ENCODE peak calls at places on chromosomes 1 and 21, in seven cellular contexts. H is neural progenitor cell; Z is H9; S is bronchial epithelial cell; G is endodermal cell; U is pancreas; Q is CD4-positive, alpha-beta T cell. N is an unnamed sample.

GRCh38 chr1:67134692-67135091 is at the start of gene C1orf141:
- DNase-seq in H (peak), Z (peak), S (no peak), G (peak), U (no peak), Q (no peak), N (no peak)

GRCh38 chr21:45893166-45894106 is 88.1 kb upstream of the COL6A1 start:
- DNase-seq in H (no peak), Z (no peak), S (no peak), G (no peak), U (no peak), Q (no peak), N (no peak)

GRCh38 chr1:118145736-118146135 is 39.3 kb downstream of the SPAG17 start:
- DNase-seq in H (no peak), Z (no peak), S (no peak), G (no peak), U (no peak), Q (no peak), N (peak)

GRCh38 chr21:25658427-25658980 is 19.4 kb downstream of the JAM2 start:
- DNase-seq in H (peak), Z (no peak), S (no peak), G (no peak), U (no peak), Q (no peak), N (no peak)

GRCh38 chr1:95369985-95370670 is 136.1 kb downstream of the RWDD3 start:
- DNase-seq in H (no peak), Z (no peak), S (no peak), G (no peak), U (no peak), Q (no peak), N (no peak)

GRCh38 chr1:159705251-159705910 is 9.0 kb downstream of the CRP start:
- DNase-seq in H (no peak), Z (no peak), S (no peak), G (no peak), U (no peak), Q (no peak), N (no peak)

GRCh38 chr1:32372149-32372756 is 9.9 kb downstream of the TSSK3 start:
- DNase-seq in H (no peak), Z (no peak), S (no peak), G (peak), U (no peak), Q (peak), N (no peak)

GRCh38 chr21:43207868-43208267 is 39.1 kb downstream of the CRYAA start:
- DNase-seq in H (no peak), Z (no peak), S (no peak), G (peak), U (peak), Q (no peak), N (no peak)

GRCh38 chr1:42379794-42380616 is 587 bp upstream of the RIMKLA start:
- DNase-seq in H (peak), Z (peak), S (peak), G (peak), U (no peak), Q (no peak), N (peak)

GRCh38 chr1:234237416-234237815 is 135.8 kb upstream of the COA6 start:
- DNase-seq in H (no peak), Z (peak), S (no peak), G (no peak), U (no peak), Q (no peak), N (no peak)

GRCh38 chr1:224623743-224624333 is 7.7 kb downstream of the CNIH3 start:
- DNase-seq in H (no peak), Z (no peak), S (peak), G (no peak), U (no peak), Q (peak), N (peak)

GRCh38 chr21:46068516-46069079 is 29.3 kb upstream of the COL6A2 start:
- DNase-seq in H (no peak), Z (no peak), S (no peak), G (peak), U (no peak), Q (no peak), N (no peak)

GRCh38 chr1:91166106-91166712 is 144.4 kb upstream of the ZNF644 start:
- DNase-seq in H (peak), Z (peak), S (peak), G (peak), U (peak), Q (peak), N (peak)

GRCh38 chr1:179031855-179032513 is 6.3 kb downstream of the FAM20B start:
- DNase-seq in H (no peak), Z (no peak), S (peak), G (no peak), U (no peak), Q (no peak), N (no peak)

GRCh38 chr21:42062543-42063022 is 8.5 kb upstream of the UMODL1 start:
- DNase-seq in H (no peak), Z (no peak), S (no peak), G (no peak), U (no peak), Q (peak), N (no peak)

GRCh38 chr1:168065511-168065910 is 71.2 kb downstream of the GPR161 start:
- DNase-seq in H (no peak), Z (no peak), S (no peak), G (no peak), U (no peak), Q (no peak), N (no peak)

GRCh38 chr1:51850420-51851297 is 27.9 kb downstream of the NRDC start:
- DNase-seq in H (no peak), Z (no peak), S (no peak), G (no peak), U (peak), Q (no peak), N (no peak)

GRCh38 chr1:84705503-84705902 is 15.2 kb upstream of the SSX2IP start:
- DNase-seq in H (no peak), Z (no peak), S (no peak), G (no peak), U (no peak), Q (no peak), N (no peak)

GRCh38 chr1:200082329-200082728 is 54.8 kb downstream of the NR5A2 start:
- DNase-seq in H (no peak), Z (no peak), S (no peak), G (no peak), U (no peak), Q (no peak), N (no peak)

GRCh38 chr1:47940779-47941178 is 56.4 kb downstream of the TRABD2B start:
- DNase-seq in H (no peak), Z (no peak), S (no peak), G (no peak), U (no peak), Q (no peak), N (peak)

GRCh38 chr1:189212606-189213005 is 1265.1 kb downstream of the BRINP3 start:
- DNase-seq in H (no peak), Z (no peak), S (no peak), G (no peak), U (no peak), Q (no peak), N (no peak)

GRCh38 chr1:65170511-65171142 is 22.6 kb downstream of the AK4 start:
- DNase-seq in H (no peak), Z (no peak), S (peak), G (no peak), U (no peak), Q (no peak), N (peak)

GRCh38 chr1:33650708-33651107 is 178.3 kb downstream of the ZSCAN20 start:
- DNase-seq in H (no peak), Z (no peak), S (no peak), G (no peak), U (no peak), Q (no peak), N (no peak)

GRCh38 chr1:245327842-245328241 is 173.1 kb downstream of the KIF26B start:
- DNase-seq in H (no peak), Z (no peak), S (no peak), G (no peak), U (no peak), Q (no peak), N (no peak)

GRCh38 chr1:71593523-71593922 is 512.7 kb upstream of the ZRANB2 start:
- DNase-seq in H (peak), Z (no peak), S (peak), G (no peak), U (no peak), Q (no peak), N (peak)

GRCh38 chr1:111571239-111571638 is 48.4 kb upstream of the RAP1A start:
- DNase-seq in H (no peak), Z (no peak), S (no peak), G (no peak), U (no peak), Q (no peak), N (no peak)

GRCh38 chr1:8345621-8346415 is 27.9 kb downstream of the SLC45A1 start:
- DNase-seq in H (no peak), Z (peak), S (no peak), G (peak), U (no peak), Q (no peak), N (no peak)

GRCh38 chr1:63112155-63112914 is 210.0 kb upstream of the FOXD3 start:
- DNase-seq in H (peak), Z (no peak), S (peak), G (no peak), U (no peak), Q (no peak), N (peak)

GRCh38 chr1:9852004-9852403 is 28.2 kb upstream of the CLSTN1 start:
- DNase-seq in H (no peak), Z (no peak), S (no peak), G (no peak), U (no peak), Q (no peak), N (no peak)

GRCh38 chr1:42175314-42176054 is 10.9 kb upstream of the GUCA2A start:
- DNase-seq in H (no peak), Z (no peak), S (peak), G (no peak), U (no peak), Q (no peak), N (no peak)

GRCh38 chr1:19057784-19058475 is 101.5 kb upstream of the IFFO2 start:
- DNase-seq in H (no peak), Z (no peak), S (no peak), G (no peak), U (no peak), Q (no peak), N (no peak)

GRCh38 chr1:191396622-191397021 is 761.6 kb upstream of the RGS18 start:
- DNase-seq in H (no peak), Z (no peak), S (no peak), G (no peak), U (no peak), Q (no peak), N (no peak)

GRCh38 chr1:113297749-113298148 is 92.6 kb upstream of the MAGI3 start:
- DNase-seq in H (no peak), Z (no peak), S (no peak), G (no peak), U (no peak), Q (no peak), N (no peak)

GRCh38 chr1:27785763-27786162 is 12.7 kb downstream of the STX12 start:
- DNase-seq in H (peak), Z (no peak), S (peak), G (no peak), U (no peak), Q (no peak), N (peak)

GRCh38 chr1:151145158-151146071 is 1.0 kb downstream of the SEMA6C start:
- DNase-seq in H (peak), Z (no peak), S (no peak), G (peak), U (no peak), Q (no peak), N (no peak)

GRCh38 chr1:7218210-7218832 is 433.1 kb downstream of the CAMTA1 start:
- DNase-seq in H (peak), Z (peak), S (peak), G (peak), U (no peak), Q (no peak), N (peak)

GRCh38 chr1:116737855-116738318 is 16.3 kb upstream of the CD2 start:
- DNase-seq in H (no peak), Z (no peak), S (no peak), G (peak), U (no peak), Q (no peak), N (no peak)

GRCh38 chr21:22791986-22792560 is 1793.9 kb downstream of the NCAM2 start:
- DNase-seq in H (peak), Z (no peak), S (peak), G (peak), U (no peak), Q (no peak), N (peak)

DNA sequence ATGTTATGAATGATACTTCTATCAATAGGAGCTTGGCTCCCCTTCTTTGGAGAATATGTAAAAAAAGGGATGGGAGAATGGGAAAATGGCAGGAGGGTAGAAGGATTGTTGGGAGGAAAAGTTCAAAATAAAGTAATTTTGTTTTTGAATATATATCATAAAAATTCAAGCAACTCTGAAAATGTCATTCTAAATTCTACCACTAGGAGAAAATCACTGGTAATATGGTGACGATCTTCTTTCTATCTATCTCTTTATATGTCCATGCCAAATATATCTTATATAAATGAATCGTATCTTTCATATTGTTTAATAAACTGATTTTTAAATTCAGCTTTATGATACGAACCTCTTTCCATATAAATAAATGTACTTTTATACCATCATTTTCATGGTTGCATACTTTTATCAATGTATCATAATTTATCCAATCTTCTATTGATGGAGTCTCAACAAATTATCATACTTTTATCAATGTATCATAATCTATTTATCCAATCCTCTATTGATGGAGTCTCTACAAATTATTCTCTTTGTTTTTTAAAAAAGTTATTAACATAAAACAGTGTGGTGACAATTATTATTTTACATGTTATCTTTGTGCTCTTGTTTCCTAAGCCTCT is 73.7 kb upstream of the MARK1 start:
- DNase-seq in H (no peak), Z (no peak), S (no peak), G (no peak), U (no peak), Q (no peak), N (no peak)
- TF ChIP-seq CTCF in H (peak), Z (peak), S (no peak), G (peak), U (no peak), Q (no peak), N (peak)

GRCh38 chr1:119316870-119317416 is 51.6 kb upstream of the HAO2 start:
- DNase-seq in H (peak), Z (peak), S (no peak), G (peak), U (no peak), Q (no peak), N (no peak)
- TF ChIP-seq CTCF in H (peak), Z (peak), S (no peak), G (peak), U (no peak), Q (no peak), N (no peak)

GRCh38 chr21:38175321-38175720 is 81.5 kb upstream of the KCNJ15 start:
- DNase-seq in H (no peak), Z (no peak), S (peak), G (no peak), U (no peak), Q (no peak), N (no peak)

GRCh38 chr21:38167345-38167744 is 89.4 kb upstream of the KCNJ15 start:
- DNase-seq in H (no peak), Z (no peak), S (no peak), G (no peak), U (no peak), Q (no peak), N (no peak)

GRCh38 chr21:38170283-38170682 is 86.5 kb upstream of the KCNJ15 start:
- DNase-seq in H (peak), Z (peak), S (peak), G (peak), U (no peak), Q (no peak), N (peak)

GRCh38 chr21:38171723-38172344 is 85.0 kb upstream of the KCNJ15 start:
- DNase-seq in H (peak), Z (peak), S (peak), G (peak), U (no peak), Q (no peak), N (peak)

DNA sequence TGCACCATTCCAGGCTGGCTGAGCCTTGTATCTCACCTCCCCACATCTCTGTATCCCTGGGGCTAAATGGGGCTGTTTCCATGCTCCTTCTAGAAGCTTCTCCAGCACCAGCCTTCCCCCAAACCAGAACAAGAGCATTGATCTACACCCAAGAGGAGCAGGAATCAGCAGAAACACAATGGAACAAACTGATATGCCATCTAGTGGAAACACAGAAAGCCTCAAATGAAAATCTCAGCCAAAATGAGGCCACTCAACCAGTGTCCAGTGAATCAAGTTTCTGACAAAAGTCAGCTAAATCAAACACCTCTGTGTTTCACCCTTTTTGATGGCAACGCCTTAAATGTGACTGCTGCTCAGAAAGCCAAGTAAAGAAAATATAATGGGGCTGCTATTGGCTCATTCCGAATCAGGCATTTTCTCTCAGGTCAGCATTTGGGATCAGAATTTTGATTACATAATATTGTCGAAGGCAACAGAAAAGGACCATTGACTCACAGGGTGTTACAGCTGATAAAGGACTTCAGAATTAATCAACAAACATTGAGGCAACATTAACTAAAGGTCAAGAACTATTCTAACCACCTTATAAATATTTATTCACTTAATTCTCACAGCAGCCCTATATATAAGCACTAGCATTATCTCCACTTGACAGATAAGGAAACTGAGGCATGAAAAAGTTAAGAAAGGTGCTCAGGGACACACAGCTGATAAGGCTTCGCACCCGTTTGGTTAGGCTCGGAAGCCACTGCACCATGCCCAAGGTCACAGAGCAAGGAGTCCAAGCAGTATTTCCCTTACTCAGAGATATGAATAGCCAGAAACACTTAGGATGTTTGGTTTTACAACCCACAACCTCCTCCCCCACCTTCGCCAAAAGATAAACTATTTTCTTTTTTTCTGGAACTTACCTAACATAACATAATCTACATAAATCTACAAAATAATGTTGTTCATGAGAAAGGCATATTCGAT is 85.8 kb upstream of the KCNJ15 start:
- DNase-seq in H (no peak), Z (no peak), S (peak), G (no peak), U (no peak), Q (no peak), N (peak)
- TF ChIP-seq CTCF in H (no peak), Z (no peak), S (peak), G (no peak), U (no peak), Q (no peak), N (peak)

GRCh38 chr1:2103266-2103900 is 53.2 kb downstream of the PRKCZ start:
- DNase-seq in H (no peak), Z (no peak), S (no peak), G (no peak), U (no peak), Q (no peak), N (no peak)

GRCh38 chr1:2105781-2106524 is 55.7 kb downstream of the PRKCZ start:
- DNase-seq in H (no peak), Z (no peak), S (no peak), G (no peak), U (no peak), Q (no peak), N (no peak)

GRCh38 chr1:2106681-2107405 is 56.6 kb downstream of the PRKCZ start:
- DNase-seq in H (no peak), Z (no peak), S (no peak), G (no peak), U (no peak), Q (no peak), N (no peak)

GRCh38 chr1:2103901-2104590 is 53.8 kb downstream of the PRKCZ start:
- DNase-seq in H (no peak), Z (no peak), S (no peak), G (no peak), U (no peak), Q (no peak), N (no peak)

DNA sequence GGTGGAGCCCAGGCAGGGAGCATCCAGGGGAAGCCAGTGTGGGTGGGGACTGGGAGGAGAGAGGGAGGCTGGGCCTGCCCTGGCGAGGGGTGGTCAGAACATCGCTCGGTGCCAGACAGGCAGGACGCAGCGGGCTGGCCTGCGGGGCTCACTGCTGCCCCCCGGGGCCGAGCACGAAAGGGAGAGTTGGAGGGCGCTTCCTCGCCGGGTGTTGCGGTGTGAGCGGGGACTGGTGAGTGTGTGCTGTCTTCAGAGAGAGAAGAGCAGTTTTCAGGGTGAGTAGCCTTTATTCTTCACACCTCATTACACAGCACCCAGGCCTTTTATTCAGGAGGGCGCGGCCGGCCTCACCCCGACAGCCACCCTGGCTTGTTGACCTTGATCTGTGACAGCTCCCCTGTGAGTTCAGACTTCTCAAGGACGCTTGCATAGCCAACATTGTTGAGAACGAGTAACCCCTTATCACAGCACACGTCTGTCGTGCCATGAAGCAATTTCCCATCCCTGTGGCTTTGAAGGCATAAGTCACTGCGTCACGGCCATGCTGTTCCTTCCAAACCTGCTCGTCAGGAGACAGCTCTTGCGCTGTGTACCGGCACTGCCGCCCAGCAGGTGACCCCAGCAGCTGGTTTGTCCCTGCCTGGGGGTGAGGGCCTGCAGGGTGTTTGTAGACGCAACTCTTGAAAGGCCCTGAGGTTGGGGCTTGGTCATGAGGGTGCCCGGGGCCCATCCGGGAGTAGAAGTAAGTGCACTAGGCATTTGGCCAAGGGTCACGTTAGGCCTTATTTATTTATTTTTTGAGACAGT is 54.6 kb downstream of the PRKCZ start:
- DNase-seq in H (peak), Z (peak), S (no peak), G (peak), U (no peak), Q (no peak), N (no peak)
- TF ChIP-seq CTCF in H (peak), Z (peak), S (no peak), G (peak), U (no peak), Q (no peak), N (no peak)

GRCh38 chr1:236890152-236891056 is 95.3 kb downstream of the MTR start:
- DNase-seq in H (peak), Z (no peak), S (no peak), G (no peak), U (no peak), Q (no peak), N (no peak)

GRCh38 chr1:236887081-236887480 is 92.0 kb downstream of the MTR start:
- DNase-seq in H (no peak), Z (no peak), S (no peak), G (no peak), U (no peak), Q (no peak), N (no peak)

GRCh38 chr1:236888903-236889302 is 93.8 kb downstream of the MTR start:
- DNase-seq in H (no peak), Z (no peak), S (no peak), G (no peak), U (no peak), Q (no peak), N (no peak)

GRCh38 chr1:236893626-236894545 is 98.8 kb downstream of the MTR start:
- DNase-seq in H (no peak), Z (no peak), S (no peak), G (no peak), U (no peak), Q (no peak), N (no peak)

GRCh38 chr1:236888126-236888525 is 93.0 kb downstream of the MTR start:
- DNase-seq in H (no peak), Z (no peak), S (no peak), G (no peak), U (no peak), Q (no peak), N (no peak)
- TF ChIP-seq CTCF in H (no peak), Z (no peak), S (no peak), G (peak), U (no peak), Q (no peak), N (no peak)

N was measured in MCF 10A.